ENCODE peak calls at places on chromosome 13, in five cellular contexts. Z is A549, J is K562, T is WTC11, H is GM12878. N is an unnamed sample.
A peak's percentile ranks its signal among the peaks of the same experiment; 100 is the strongest.

GRCh38 chr13:48009298-48009697 is 8.2 kb upstream of the SUCLA2 start:
- DNase-seq in Z (peak; percentile 5), J (no peak), T (no peak), H (no peak), N (peak; percentile 85)

GRCh38 chr13:47033216-47033615 is 136.4 kb upstream of the HTR2A start:
- DNase-seq in Z (no peak), J (peak; percentile 16), T (no peak), H (no peak), N (no peak)

GRCh38 chr13:83190020-83190419 is 692.3 kb downstream of the SLITRK1 start:
- DNase-seq in Z (no peak), J (no peak), T (no peak), H (no peak), N (no peak)

GRCh38 chr13:27599845-27600553 is 20.3 kb downstream of the LNX2 start:
- DNase-seq in Z (no peak), J (peak; percentile 31), T (no peak), H (no peak), N (no peak)

GRCh38 chr13:27183561-27184147 is 12.0 kb upstream of the USP12 start:
- DNase-seq in Z (no peak), J (no peak), T (no peak), H (no peak), N (no peak)

GRCh38 chr13:76680112-76680511 is 206.1 kb downstream of the KCTD12 start:
- DNase-seq in Z (no peak), J (no peak), T (no peak), H (no peak), N (no peak)

GRCh38 chr13:113014752-113015745 is 46.0 kb downstream of the MCF2L start:
- DNase-seq in Z (no peak), J (no peak), T (no peak), H (no peak), N (no peak)

GRCh38 chr13:75935805-75936204 is 299.7 kb downstream of the LMO7 start:
- DNase-seq in Z (no peak), J (no peak), T (no peak), H (no peak), N (no peak)

GRCh38 chr13:92473736-92474465 is 752.7 kb upstream of the GPC6 start:
- DNase-seq in Z (no peak), J (no peak), T (no peak), H (no peak), N (no peak)

GRCh38 chr13:30835442-30835841 is 70.6 kb upstream of the MEDAG start:
- DNase-seq in Z (no peak), J (peak; percentile 25), T (no peak), H (no peak), N (no peak)

GRCh38 chr13:113726961-113727411 is 32.0 kb upstream of the TMEM255B start:
- DNase-seq in Z (no peak), J (no peak), T (no peak), H (no peak), N (no peak)

GRCh38 chr13:36986462-36987240 is 12.5 kb downstream of the ALG5 start:
- DNase-seq in Z (no peak), J (no peak), T (no peak), H (no peak), N (no peak)

GRCh38 chr13:33069365-33069764 is 53.1 kb downstream of the KL start:
- DNase-seq in Z (no peak), J (peak; percentile 17), T (no peak), H (no peak), N (peak; percentile 25)

DNA sequence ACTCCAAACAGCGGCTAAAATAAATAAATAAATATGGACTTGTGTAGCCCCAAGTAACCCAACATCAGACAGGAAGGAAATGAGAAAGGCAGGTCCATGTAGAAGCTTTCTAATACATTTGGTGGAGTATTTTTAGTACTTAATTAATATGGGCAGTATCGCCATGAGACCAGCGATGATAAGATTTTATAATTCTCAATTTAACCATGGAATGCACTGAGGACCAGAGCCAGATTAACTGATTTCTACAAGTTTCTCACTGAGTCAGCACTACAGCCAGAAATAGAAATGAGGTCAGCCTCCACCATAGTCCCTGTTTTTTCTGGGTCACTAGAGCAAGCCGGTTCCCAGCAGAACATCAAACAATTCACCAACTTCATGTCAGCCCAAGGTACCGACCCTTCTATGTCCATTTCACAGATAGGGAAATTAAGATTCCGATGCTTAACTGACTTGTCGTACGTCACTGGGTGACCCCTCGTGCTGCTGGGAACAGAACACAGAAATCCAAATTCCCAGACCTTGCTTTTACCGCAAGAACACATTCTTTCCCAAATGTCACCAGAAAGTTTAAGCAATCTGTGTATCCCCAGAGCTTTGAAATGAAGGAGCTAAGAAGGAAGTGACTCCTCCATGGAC is 90.4 kb downstream of the COL4A1 start:
- DNase-seq in Z (no peak), J (no peak), T (no peak), H (no peak), N (no peak)
- TF ChIP-seq MAX in Z (no peak), J (no peak), T (no peak), H (no peak), N (no peak)

GRCh38 chr13:23578411-23579071 is 8.3 kb downstream of the TNFRSF19 start:
- DNase-seq in Z (peak; percentile 29), J (peak; percentile 66), T (peak; percentile 75), H (no peak), N (peak; percentile 71)
- TF ChIP-seq MAX in Z (peak; percentile 63), J (no peak), T (peak; percentile 76), H (peak; percentile 64), N (peak; percentile 64)

GRCh38 chr13:42409061-42409460 is 137.1 kb downstream of the AKAP11 start:
- DNase-seq in Z (no peak), J (no peak), T (no peak), H (no peak), N (no peak)

GRCh38 chr13:42401376-42401775 is 129.4 kb downstream of the AKAP11 start:
- DNase-seq in Z (no peak), J (no peak), T (no peak), H (no peak), N (no peak)

GRCh38 chr13:42400188-42400833 is 128.4 kb downstream of the AKAP11 start:
- DNase-seq in Z (no peak), J (no peak), T (no peak), H (no peak), N (no peak)

GRCh38 chr13:42405665-42406390 is 133.9 kb downstream of the AKAP11 start:
- DNase-seq in Z (no peak), J (no peak), T (no peak), H (peak; percentile 97), N (no peak)
- TF ChIP-seq MAX in Z (no peak), J (no peak), T (no peak), H (peak; percentile 47), N (no peak)

DNA sequence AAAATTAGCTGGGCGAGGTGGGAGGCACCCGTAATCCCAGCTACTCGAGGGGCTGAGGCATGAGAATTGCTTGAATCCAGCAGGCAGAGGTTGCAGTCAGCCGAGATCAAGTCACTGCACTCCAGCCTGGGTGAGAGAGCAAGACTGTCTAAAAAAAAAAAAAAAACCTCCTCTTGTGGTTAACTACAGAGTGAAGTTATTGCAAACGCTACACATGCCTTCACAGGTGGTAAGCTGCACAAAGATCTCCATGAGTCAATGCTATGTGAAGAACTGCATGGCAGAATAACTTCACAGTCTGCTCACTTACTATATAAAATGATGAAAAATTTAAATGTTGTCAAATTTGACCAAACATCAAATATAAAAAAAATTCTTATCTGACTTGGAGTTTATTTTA is 436.8 kb downstream of the FGF14 start:
- DNase-seq in Z (no peak), J (no peak), T (no peak), H (no peak), N (no peak)
- TF ChIP-seq MAX in Z (no peak), J (no peak), T (no peak), H (no peak), N (no peak)

GRCh38 chr13:97109256-97109655 is 112.9 kb upstream of the MBNL2 start:
- DNase-seq in Z (no peak), J (no peak), T (no peak), H (no peak), N (no peak)

GRCh38 chr13:97111705-97112104 is 110.4 kb upstream of the MBNL2 start:
- DNase-seq in Z (no peak), J (no peak), T (no peak), H (no peak), N (no peak)

GRCh38 chr13:97107815-97108534 is 113.7 kb upstream of the OXGR1 start:
- DNase-seq in Z (no peak), J (no peak), T (no peak), H (no peak), N (no peak)

GRCh38 chr13:97108535-97108910 is 113.6 kb upstream of the MBNL2 start:
- DNase-seq in Z (no peak), J (peak; percentile 39), T (no peak), H (no peak), N (no peak)

GRCh38 chr13:97109841-97110492 is 112.2 kb upstream of the MBNL2 start:
- DNase-seq in Z (peak; percentile 74), J (peak; percentile 80), T (peak; percentile 83), H (no peak), N (peak; percentile 95)
- TF ChIP-seq MAX in Z (peak; percentile 88), J (peak; percentile 68), T (peak; percentile 68), H (no peak), N (peak; percentile 93)

GRCh38 chr13:99354371-99354951 is 47.3 kb upstream of the GPR183 start:
- DNase-seq in Z (no peak), J (no peak), T (no peak), H (peak; percentile 66), N (no peak)
- TF ChIP-seq MAX in Z (no peak), J (no peak), T (no peak), H (no peak), N (no peak)

N was measured in NB4.